ENCODE peak calls at places on chromosome 15, in nine cellular contexts. W is ureter; E is neuronal stem cell; P is T-cell; O is activated CD8-positive, alpha-beta memory T cell treated with anti-CD3 and anti-CD28 coated beads, Interleukin-2, amount 10 ng/mL, durations not matched to agents 7 days and 5 days; Q is iPS-NIHi11; N is GM23248; G is body of pancreas; L is effector memory CD8-positive, alpha-beta T cell. A is an unnamed sample.
A peak's percentile ranks its signal among the peaks of the same experiment; 100 is the strongest.

GRCh38 chr15:42081463-42081830 is 12.9 kb downstream of the PLA2G4D start:
- DNase-seq in W (no peak), E (no peak), P (no peak), O (no peak), Q (no peak), N (no peak), G (no peak), L (no peak), A (no peak)

GRCh38 chr15:84654689-84655453 is 788 bp upstream of the WDR73 start:
- DNase-seq in W (peak; percentile 85), E (peak; percentile 58), P (peak; percentile 77), O (peak; percentile 88), Q (peak; percentile 68), N (peak; percentile 93), G (peak; percentile 85), L (peak; percentile 68), A (no peak)

GRCh38 chr15:93047621-93048425 is 41.2 kb downstream of the RGMA start:
- DNase-seq in W (no peak), E (no peak), P (peak; percentile 52), O (peak; percentile 48), Q (no peak), N (no peak), G (no peak), L (peak; percentile 61), A (no peak)

GRCh38 chr15:90818251-90819210 is 49.9 kb upstream of the FURIN start:
- DNase-seq in W (no peak), E (no peak), P (peak; percentile 58), O (peak; percentile 65), Q (peak; percentile 78), N (no peak), G (peak; percentile 61), L (no peak), A (no peak)

GRCh38 chr15:57297163-57297593 is 79.1 kb upstream of the CGNL1 start:
- DNase-seq in W (no peak), E (no peak), P (no peak), O (no peak), Q (no peak), N (no peak), G (no peak), L (no peak), A (no peak)

GRCh38 chr15:100764778-100765457 is 114.7 kb upstream of the ALDH1A3 start:
- DNase-seq in W (no peak), E (no peak), P (no peak), O (no peak), Q (no peak), N (peak; percentile 49), G (no peak), L (no peak), A (no peak)

GRCh38 chr15:50287324-50288116 is 22.0 kb upstream of the HDC start:
- DNase-seq in W (no peak), E (no peak), P (no peak), O (no peak), Q (no peak), N (no peak), G (no peak), L (no peak), A (no peak)

GRCh38 chr15:28100516-28101195 is 1.5 kb upstream of the OCA2 start:
- DNase-seq in W (no peak), E (no peak), P (no peak), O (no peak), Q (no peak), N (no peak), G (no peak), L (no peak), A (no peak)

GRCh38 chr15:77069521-77070121 is 1.3 kb downstream of the TSPAN3 start:
- DNase-seq in W (no peak), E (no peak), P (no peak), O (no peak), Q (no peak), N (peak; percentile 29), G (peak; percentile 58), L (no peak), A (no peak)

GRCh38 chr15:90870354-90871096 is 2.1 kb downstream of the FURIN start:
- DNase-seq in W (no peak), E (no peak), P (no peak), O (no peak), Q (no peak), N (peak; percentile 51), G (no peak), L (no peak), A (no peak)

GRCh38 chr15:38603672-38604071 is 39.1 kb upstream of the RASGRP1 start:
- DNase-seq in W (no peak), E (no peak), P (no peak), O (no peak), Q (no peak), N (no peak), G (no peak), L (no peak), A (no peak)

GRCh38 chr15:67840747-67841634 is 1.1 kb upstream of the RNU6-1 start:
- DNase-seq in W (no peak), E (no peak), P (no peak), O (peak; percentile 50), Q (no peak), N (peak; percentile 89), G (peak; percentile 51), L (no peak), A (no peak)

GRCh38 chr15:31086344-31086743 is 15.2 kb downstream of the TRPM1 start:
- DNase-seq in W (no peak), E (no peak), P (no peak), O (no peak), Q (no peak), N (no peak), G (no peak), L (no peak), A (no peak)

GRCh38 chr15:95653361-95653805 is 677.1 kb upstream of the NR2F2 start:
- DNase-seq in W (no peak), E (no peak), P (no peak), O (no peak), Q (no peak), N (peak; percentile 48), G (no peak), L (no peak), A (no peak)

GRCh38 chr15:56725386-56725785 is 7.9 kb downstream of the ZNF280D start:
- DNase-seq in W (no peak), E (no peak), P (no peak), O (no peak), Q (no peak), N (no peak), G (no peak), L (no peak), A (no peak)

GRCh38 chr15:27222479-27222878 is 251.5 kb downstream of the GABRG3 start:
- DNase-seq in W (no peak), E (no peak), P (no peak), O (no peak), Q (no peak), N (peak; percentile 83), G (no peak), L (no peak), A (no peak)

GRCh38 chr15:70023064-70023768 is 74.5 kb downstream of the TLE3 start:
- DNase-seq in W (no peak), E (no peak), P (peak; percentile 61), O (peak; percentile 82), Q (no peak), N (peak; percentile 97), G (no peak), L (peak; percentile 69), A (no peak)

GRCh38 chr15:69414702-69415161 is 583 bp downstream of the KIF23 start:
- DNase-seq in W (no peak), E (peak; percentile 24), P (no peak), O (peak; percentile 50), Q (peak; percentile 72), N (peak; percentile 95), G (peak; percentile 29), L (no peak), A (no peak)